ENCODE peak calls at places on chromosomes 1 and 21, in ten cellular contexts. One of them, this sample, is unnamed.

GRCh38 chr1:46394108-46394871 is at the start of gene FAAH:
- DNase-seq in neuronal stem cell: peak
- DNase-seq in NCI-H1092 treated with DMSO at 0.1 percent for 48 hours: peak
- DNase-seq in CD4-positive, alpha-beta T cell: peak
- DNase-seq in left ventricle myocardium inferior: peak
- DNase-seq in NAMALWA: no peak
- DNase-seq in caudate nucleus: peak
- DNase-seq in fibroblast of gingiva: peak
- DNase-seq in hippocampal formation: peak
- DNase-seq in EH: peak
- DNase-seq in this sample: peak

GRCh38 chr1:17109897-17110554 is 9.2 kb downstream of the PADI2 start:
- DNase-seq in caudate nucleus: peak
- DNase-seq in CD4-positive, alpha-beta T cell: no peak
- DNase-seq in EH: no peak
- DNase-seq in NCI-H1092 treated with DMSO at 0.1 percent for 48 hours: peak
- DNase-seq in NAMALWA: no peak
- DNase-seq in hippocampal formation: peak
- DNase-seq in neuronal stem cell: no peak
- DNase-seq in fibroblast of gingiva: no peak
- DNase-seq in left ventricle myocardium inferior: no peak
- DNase-seq in this sample: no peak

GRCh38 chr1:67676946-67677345 is 8.1 kb upstream of the GADD45A start:
- DNase-seq in left ventricle myocardium inferior: no peak
- DNase-seq in EH: no peak
- DNase-seq in neuronal stem cell: no peak
- DNase-seq in CD4-positive, alpha-beta T cell: no peak
- DNase-seq in hippocampal formation: no peak
- DNase-seq in NCI-H1092 treated with DMSO at 0.1 percent for 48 hours: peak
- DNase-seq in fibroblast of gingiva: no peak
- DNase-seq in caudate nucleus: no peak
- DNase-seq in NAMALWA: peak
- DNase-seq in this sample: no peak

GRCh38 chr21:46119565-46120271 is 21.8 kb downstream of the COL6A2 start:
- DNase-seq in neuronal stem cell: no peak
- DNase-seq in NAMALWA: no peak
- DNase-seq in left ventricle myocardium inferior: peak
- DNase-seq in EH: no peak
- DNase-seq in fibroblast of gingiva: no peak
- DNase-seq in CD4-positive, alpha-beta T cell: no peak
- DNase-seq in caudate nucleus: no peak
- DNase-seq in hippocampal formation: no peak
- DNase-seq in NCI-H1092 treated with DMSO at 0.1 percent for 48 hours: no peak
- DNase-seq in this sample: no peak

GRCh38 chr21:41283211-41283818 is 33.3 kb upstream of the FAM3B start:
- DNase-seq in caudate nucleus: no peak
- DNase-seq in neuronal stem cell: peak
- DNase-seq in left ventricle myocardium inferior: no peak
- DNase-seq in fibroblast of gingiva: peak
- DNase-seq in hippocampal formation: peak
- DNase-seq in EH: peak
- DNase-seq in NCI-H1092 treated with DMSO at 0.1 percent for 48 hours: peak
- DNase-seq in CD4-positive, alpha-beta T cell: peak
- DNase-seq in NAMALWA: peak
- DNase-seq in this sample: peak

GRCh38 chr1:12113433-12114339 is 50.6 kb downstream of the TNFRSF8 start:
- DNase-seq in neuronal stem cell: no peak
- DNase-seq in EH: peak
- DNase-seq in CD4-positive, alpha-beta T cell: no peak
- DNase-seq in hippocampal formation: no peak
- DNase-seq in fibroblast of gingiva: peak
- DNase-seq in NAMALWA: no peak
- DNase-seq in NCI-H1092 treated with DMSO at 0.1 percent for 48 hours: no peak
- DNase-seq in caudate nucleus: no peak
- DNase-seq in left ventricle myocardium inferior: no peak
- DNase-seq in this sample: peak

GRCh38 chr1:225642177-225642576 is 10.7 kb downstream of the ENAH start:
- DNase-seq in caudate nucleus: no peak
- DNase-seq in NAMALWA: no peak
- DNase-seq in hippocampal formation: no peak
- DNase-seq in NCI-H1092 treated with DMSO at 0.1 percent for 48 hours: no peak
- DNase-seq in CD4-positive, alpha-beta T cell: no peak
- DNase-seq in left ventricle myocardium inferior: no peak
- DNase-seq in neuronal stem cell: no peak
- DNase-seq in fibroblast of gingiva: no peak
- DNase-seq in EH: no peak
- DNase-seq in this sample: no peak

GRCh38 chr21:34639882-34640788 is 25.2 kb upstream of the RCAN1 start:
- DNase-seq in NCI-H1092 treated with DMSO at 0.1 percent for 48 hours: no peak
- DNase-seq in neuronal stem cell: no peak
- DNase-seq in CD4-positive, alpha-beta T cell: no peak
- DNase-seq in hippocampal formation: no peak
- DNase-seq in NAMALWA: no peak
- DNase-seq in fibroblast of gingiva: no peak
- DNase-seq in EH: peak
- DNase-seq in left ventricle myocardium inferior: no peak
- DNase-seq in caudate nucleus: no peak
- DNase-seq in this sample: peak

GRCh38 chr1:187844313-187844712 is 1015.6 kb downstream of the PLA2G4A start:
- DNase-seq in left ventricle myocardium inferior: no peak
- DNase-seq in neuronal stem cell: no peak
- DNase-seq in hippocampal formation: no peak
- DNase-seq in NCI-H1092 treated with DMSO at 0.1 percent for 48 hours: no peak
- DNase-seq in EH: no peak
- DNase-seq in NAMALWA: no peak
- DNase-seq in fibroblast of gingiva: no peak
- DNase-seq in caudate nucleus: no peak
- DNase-seq in CD4-positive, alpha-beta T cell: no peak
- DNase-seq in this sample: peak

GRCh38 chr1:201756411-201756810 is 72.5 kb upstream of the IPO9 start:
- DNase-seq in left ventricle myocardium inferior: no peak
- DNase-seq in hippocampal formation: no peak
- DNase-seq in neuronal stem cell: no peak
- DNase-seq in NCI-H1092 treated with DMSO at 0.1 percent for 48 hours: no peak
- DNase-seq in CD4-positive, alpha-beta T cell: no peak
- DNase-seq in caudate nucleus: no peak
- DNase-seq in EH: peak
- DNase-seq in NAMALWA: no peak
- DNase-seq in fibroblast of gingiva: peak
- DNase-seq in this sample: peak

GRCh38 chr1:67726224-67726623 is 41.2 kb downstream of the GADD45A start:
- DNase-seq in caudate nucleus: no peak
- DNase-seq in CD4-positive, alpha-beta T cell: no peak
- DNase-seq in left ventricle myocardium inferior: no peak
- DNase-seq in fibroblast of gingiva: no peak
- DNase-seq in EH: peak
- DNase-seq in NCI-H1092 treated with DMSO at 0.1 percent for 48 hours: no peak
- DNase-seq in neuronal stem cell: no peak
- DNase-seq in NAMALWA: no peak
- DNase-seq in hippocampal formation: no peak
- DNase-seq in this sample: no peak

GRCh38 chr1:24709748-24710416 is 35.4 kb upstream of the CLIC4 start:
- DNase-seq in left ventricle myocardium inferior: no peak
- DNase-seq in EH: no peak
- DNase-seq in caudate nucleus: no peak
- DNase-seq in NCI-H1092 treated with DMSO at 0.1 percent for 48 hours: no peak
- DNase-seq in NAMALWA: no peak
- DNase-seq in CD4-positive, alpha-beta T cell: peak
- DNase-seq in neuronal stem cell: no peak
- DNase-seq in hippocampal formation: no peak
- DNase-seq in fibroblast of gingiva: no peak
- DNase-seq in this sample: no peak

GRCh38 chr1:181129771-181130606 is 41.5 kb downstream of the IER5 start:
- DNase-seq in NAMALWA: peak
- DNase-seq in neuronal stem cell: no peak
- DNase-seq in hippocampal formation: peak
- DNase-seq in EH: no peak
- DNase-seq in NCI-H1092 treated with DMSO at 0.1 percent for 48 hours: no peak
- DNase-seq in CD4-positive, alpha-beta T cell: no peak
- DNase-seq in left ventricle myocardium inferior: no peak
- DNase-seq in fibroblast of gingiva: no peak
- DNase-seq in caudate nucleus: no peak
- DNase-seq in this sample: no peak

GRCh38 chr1:147851149-147851548 is 51.4 kb upstream of the GJA8 start:
- DNase-seq in caudate nucleus: no peak
- DNase-seq in NAMALWA: no peak
- DNase-seq in NCI-H1092 treated with DMSO at 0.1 percent for 48 hours: no peak
- DNase-seq in CD4-positive, alpha-beta T cell: no peak
- DNase-seq in EH: peak
- DNase-seq in neuronal stem cell: no peak
- DNase-seq in left ventricle myocardium inferior: no peak
- DNase-seq in fibroblast of gingiva: no peak
- DNase-seq in hippocampal formation: no peak
- DNase-seq in this sample: peak

GRCh38 chr1:27544818-27545612 is 55.0 kb upstream of the WASF2 start:
- DNase-seq in neuronal stem cell: no peak
- DNase-seq in NCI-H1092 treated with DMSO at 0.1 percent for 48 hours: no peak
- DNase-seq in NAMALWA: no peak
- DNase-seq in CD4-positive, alpha-beta T cell: no peak
- DNase-seq in hippocampal formation: peak
- DNase-seq in left ventricle myocardium inferior: peak
- DNase-seq in fibroblast of gingiva: peak
- DNase-seq in caudate nucleus: no peak
- DNase-seq in EH: peak
- DNase-seq in this sample: peak

GRCh38 chr1:53144201-53144600 is 1.8 kb upstream of the SLC1A7 start:
- DNase-seq in NAMALWA: no peak
- DNase-seq in NCI-H1092 treated with DMSO at 0.1 percent for 48 hours: no peak
- DNase-seq in neuronal stem cell: no peak
- DNase-seq in CD4-positive, alpha-beta T cell: no peak
- DNase-seq in left ventricle myocardium inferior: no peak
- DNase-seq in fibroblast of gingiva: no peak
- DNase-seq in EH: no peak
- DNase-seq in caudate nucleus: no peak
- DNase-seq in hippocampal formation: no peak
- DNase-seq in this sample: no peak

GRCh38 chr1:46675549-46676314 is 4.1 kb downstream of the TEX38 start:
- DNase-seq in fibroblast of gingiva: no peak
- DNase-seq in EH: peak
- DNase-seq in caudate nucleus: no peak
- DNase-seq in NAMALWA: no peak
- DNase-seq in CD4-positive, alpha-beta T cell: no peak
- DNase-seq in hippocampal formation: no peak
- DNase-seq in left ventricle myocardium inferior: no peak
- DNase-seq in NCI-H1092 treated with DMSO at 0.1 percent for 48 hours: no peak
- DNase-seq in neuronal stem cell: no peak
- DNase-seq in this sample: no peak

GRCh38 chr1:112371770-112372169 is 24.2 kb upstream of the CTTNBP2NL start:
- DNase-seq in neuronal stem cell: no peak
- DNase-seq in fibroblast of gingiva: no peak
- DNase-seq in NAMALWA: no peak
- DNase-seq in NCI-H1092 treated with DMSO at 0.1 percent for 48 hours: no peak
- DNase-seq in CD4-positive, alpha-beta T cell: no peak
- DNase-seq in caudate nucleus: no peak
- DNase-seq in hippocampal formation: no peak
- DNase-seq in EH: peak
- DNase-seq in left ventricle myocardium inferior: no peak
- DNase-seq in this sample: no peak

GRCh38 chr1:226639631-226640061 is 91.1 kb downstream of the STUM start:
- DNase-seq in NAMALWA: no peak
- DNase-seq in CD4-positive, alpha-beta T cell: no peak
- DNase-seq in fibroblast of gingiva: no peak
- DNase-seq in NCI-H1092 treated with DMSO at 0.1 percent for 48 hours: no peak
- DNase-seq in EH: no peak
- DNase-seq in neuronal stem cell: no peak
- DNase-seq in hippocampal formation: no peak
- DNase-seq in caudate nucleus: no peak
- DNase-seq in left ventricle myocardium inferior: no peak
- DNase-seq in this sample: no peak

GRCh38 chr1:199298825-199299224 is 660.0 kb downstream of the PTPRC start:
- DNase-seq in left ventricle myocardium inferior: no peak
- DNase-seq in hippocampal formation: no peak
- DNase-seq in neuronal stem cell: no peak
- DNase-seq in CD4-positive, alpha-beta T cell: no peak
- DNase-seq in NCI-H1092 treated with DMSO at 0.1 percent for 48 hours: no peak
- DNase-seq in EH: no peak
- DNase-seq in fibroblast of gingiva: peak
- DNase-seq in NAMALWA: no peak
- DNase-seq in caudate nucleus: no peak
- DNase-seq in this sample: no peak

GRCh38 chr1:161733526-161733925 is 12.2 kb downstream of the FCRLB start:
- DNase-seq in EH: peak
- DNase-seq in caudate nucleus: no peak
- DNase-seq in NCI-H1092 treated with DMSO at 0.1 percent for 48 hours: no peak
- DNase-seq in left ventricle myocardium inferior: no peak
- DNase-seq in neuronal stem cell: no peak
- DNase-seq in NAMALWA: no peak
- DNase-seq in hippocampal formation: no peak
- DNase-seq in fibroblast of gingiva: peak
- DNase-seq in CD4-positive, alpha-beta T cell: no peak
- DNase-seq in this sample: peak

GRCh38 chr1:31764307-31765040 is at the start of gene ADGRB2:
- DNase-seq in NCI-H1092 treated with DMSO at 0.1 percent for 48 hours: no peak
- DNase-seq in fibroblast of gingiva: no peak
- DNase-seq in left ventricle myocardium inferior: no peak
- DNase-seq in EH: no peak
- DNase-seq in hippocampal formation: peak
- DNase-seq in CD4-positive, alpha-beta T cell: peak
- DNase-seq in neuronal stem cell: no peak
- DNase-seq in NAMALWA: peak
- DNase-seq in caudate nucleus: no peak
- DNase-seq in this sample: no peak

GRCh38 chr21:27796106-27796505 is 829.2 kb upstream of the ADAMTS5 start:
- DNase-seq in NAMALWA: no peak
- DNase-seq in hippocampal formation: no peak
- DNase-seq in left ventricle myocardium inferior: no peak
- DNase-seq in caudate nucleus: no peak
- DNase-seq in neuronal stem cell: peak
- DNase-seq in CD4-positive, alpha-beta T cell: no peak
- DNase-seq in NCI-H1092 treated with DMSO at 0.1 percent for 48 hours: no peak
- DNase-seq in EH: peak
- DNase-seq in fibroblast of gingiva: peak
- DNase-seq in this sample: peak

GRCh38 chr1:211603191-211603701 is 24.3 kb upstream of the SLC30A1 start:
- DNase-seq in hippocampal formation: no peak
- DNase-seq in NAMALWA: no peak
- DNase-seq in caudate nucleus: no peak
- DNase-seq in EH: peak
- DNase-seq in left ventricle myocardium inferior: no peak
- DNase-seq in fibroblast of gingiva: peak
- DNase-seq in NCI-H1092 treated with DMSO at 0.1 percent for 48 hours: no peak
- DNase-seq in neuronal stem cell: no peak
- DNase-seq in CD4-positive, alpha-beta T cell: no peak
- DNase-seq in this sample: no peak

GRCh38 chr1:60813051-60813450 is 269.3 kb upstream of the NFIA start:
- DNase-seq in NAMALWA: no peak
- DNase-seq in left ventricle myocardium inferior: no peak
- DNase-seq in caudate nucleus: no peak
- DNase-seq in fibroblast of gingiva: no peak
- DNase-seq in CD4-positive, alpha-beta T cell: no peak
- DNase-seq in NCI-H1092 treated with DMSO at 0.1 percent for 48 hours: no peak
- DNase-seq in hippocampal formation: no peak
- DNase-seq in neuronal stem cell: no peak
- DNase-seq in EH: peak
- DNase-seq in this sample: peak

GRCh38 chr1:228180271-228180987 is 14.8 kb downstream of the IBA57 start:
- DNase-seq in CD4-positive, alpha-beta T cell: no peak
- DNase-seq in NCI-H1092 treated with DMSO at 0.1 percent for 48 hours: no peak
- DNase-seq in left ventricle myocardium inferior: no peak
- DNase-seq in neuronal stem cell: no peak
- DNase-seq in caudate nucleus: no peak
- DNase-seq in EH: no peak
- DNase-seq in fibroblast of gingiva: no peak
- DNase-seq in hippocampal formation: no peak
- DNase-seq in NAMALWA: peak
- DNase-seq in this sample: no peak

GRCh38 chr1:2070016-2070415 is 19.8 kb downstream of the PRKCZ start:
- DNase-seq in NAMALWA: no peak
- DNase-seq in EH: no peak
- DNase-seq in fibroblast of gingiva: no peak
- DNase-seq in CD4-positive, alpha-beta T cell: no peak
- DNase-seq in hippocampal formation: no peak
- DNase-seq in left ventricle myocardium inferior: no peak
- DNase-seq in NCI-H1092 treated with DMSO at 0.1 percent for 48 hours: no peak
- DNase-seq in neuronal stem cell: no peak
- DNase-seq in caudate nucleus: no peak
- DNase-seq in this sample: no peak

GRCh38 chr1:10519016-10519417 is 44.3 kb downstream of the PEX14 start:
- DNase-seq in neuronal stem cell: no peak
- DNase-seq in caudate nucleus: no peak
- DNase-seq in EH: no peak
- DNase-seq in CD4-positive, alpha-beta T cell: no peak
- DNase-seq in hippocampal formation: no peak
- DNase-seq in left ventricle myocardium inferior: no peak
- DNase-seq in NAMALWA: no peak
- DNase-seq in fibroblast of gingiva: no peak
- DNase-seq in NCI-H1092 treated with DMSO at 0.1 percent for 48 hours: peak
- DNase-seq in this sample: no peak